ENCODE peak calls at places on chromosomes 16 and 17, in five cellular contexts. One of them, this sample, is unnamed.
A peak's percentile ranks its signal among the peaks of the same experiment; 100 is the strongest.

GRCh38 chr16:11109551-11109950 is 146.5 kb downstream of the SOCS1 start:
- DNase-seq in psoas muscle: no peak
- DNase-seq in uterus: no peak
- DNase-seq in H1: no peak
- DNase-seq in A549: no peak
- DNase-seq in this sample: no peak

GRCh38 chr17:81366648-81367047 is 28.6 kb upstream of the BAHCC1 start:
- DNase-seq in psoas muscle: no peak
- DNase-seq in uterus: no peak
- DNase-seq in H1: no peak
- DNase-seq in A549: no peak
- DNase-seq in this sample: no peak

GRCh38 chr17:81582341-81582740 is 30.2 kb upstream of the FAAP100 start:
- DNase-seq in psoas muscle: no peak
- DNase-seq in uterus: no peak
- DNase-seq in H1: no peak
- DNase-seq in A549: no peak
- DNase-seq in this sample: no peak

GRCh38 chr17:30300803-30301202 is 9.1 kb upstream of the BLMH start:
- DNase-seq in psoas muscle: no peak
- DNase-seq in uterus: no peak
- DNase-seq in H1: no peak
- DNase-seq in A549: no peak
- DNase-seq in this sample: no peak

GRCh38 chr17:76007131-76007849 is 6.6 kb downstream of the CDK3 start:
- DNase-seq in psoas muscle: no peak
- DNase-seq in uterus: no peak
- DNase-seq in H1: no peak
- DNase-seq in A549: no peak
- DNase-seq in this sample: no peak

GRCh38 chr17:36773039-36773438 is 164.2 kb upstream of the LHX1 start:
- DNase-seq in psoas muscle: no peak
- DNase-seq in uterus: no peak
- DNase-seq in H1: no peak
- DNase-seq in A549: no peak
- DNase-seq in this sample: no peak

GRCh38 chr17:35432176-35433074 is at the start of gene SLFN12:
- DNase-seq in psoas muscle: peak; percentile 57
- DNase-seq in uterus: peak; percentile 67
- DNase-seq in H1: peak; percentile 71
- DNase-seq in A549: no peak
- DNase-seq in this sample: no peak

GRCh38 chr17:80647746-80648145 is 103.1 kb downstream of the RPTOR start:
- DNase-seq in psoas muscle: no peak
- DNase-seq in uterus: no peak
- DNase-seq in H1: no peak
- DNase-seq in A549: no peak
- DNase-seq in this sample: no peak

DNA sequence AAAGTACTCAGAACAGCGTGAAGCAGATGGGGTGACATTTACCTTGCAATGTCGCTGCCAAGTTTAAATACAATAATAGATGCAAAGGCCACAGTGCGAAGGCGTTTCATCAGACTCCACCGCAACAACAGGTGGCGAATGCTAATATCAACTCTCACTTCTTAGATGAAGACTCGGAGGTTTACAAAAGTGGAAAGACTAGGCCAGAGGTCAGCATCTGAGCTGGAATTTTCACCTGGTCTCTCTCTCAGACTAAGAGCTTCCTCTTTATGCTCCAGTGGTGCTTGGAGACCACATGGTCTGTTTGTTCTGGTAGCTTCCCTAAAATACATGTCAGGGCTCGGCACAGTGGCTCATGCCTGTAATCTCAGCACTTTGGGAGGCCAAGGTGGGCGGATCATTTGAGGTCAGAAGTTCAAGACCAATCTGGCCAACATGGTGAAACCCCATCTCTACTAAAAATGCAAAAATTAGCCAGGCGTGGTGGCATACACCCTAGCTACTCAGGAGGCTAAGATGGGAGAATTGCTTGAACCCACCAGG is 169.1 kb downstream of the XYLT1 start:
- DNase-seq in psoas muscle: no peak
- DNase-seq in uterus: no peak
- DNase-seq in H1: no peak
- DNase-seq in A549: no peak
- DNase-seq in this sample: no peak
- H3K27ac ChIP-seq in psoas muscle: peak overlapping the region; percentile 52
- H3K27ac ChIP-seq in uterus: no peak overlapping the region
- H3K27ac ChIP-seq in H1: no peak overlapping the region
- H3K27ac ChIP-seq in A549: no peak overlapping the region
- H3K27ac ChIP-seq in this sample: no peak overlapping the region

GRCh38 chr17:7405882-7406825 is 1.5 kb upstream of the NLGN2 start:
- DNase-seq in psoas muscle: no peak
- DNase-seq in uterus: no peak
- DNase-seq in H1: no peak
- DNase-seq in A549: no peak
- DNase-seq in this sample: no peak

GRCh38 chr17:7405413-7405881 is 1.6 kb upstream of the TMEM256 start:
- DNase-seq in psoas muscle: no peak
- DNase-seq in uterus: no peak
- DNase-seq in H1: peak; percentile 66
- DNase-seq in A549: no peak
- DNase-seq in this sample: no peak

GRCh38 chr17:7403043-7403901 is 625 bp downstream of the TMEM256 start:
- DNase-seq in psoas muscle: peak; percentile 83
- DNase-seq in uterus: peak; percentile 67
- DNase-seq in H1: peak; percentile 76
- DNase-seq in A549: peak; percentile 95
- DNase-seq in this sample: no peak

GRCh38 chr17:7403902-7404736 is at the start of gene TMEM256:
- DNase-seq in psoas muscle: peak; percentile 99
- DNase-seq in uterus: peak; percentile 98
- DNase-seq in H1: peak; percentile 96
- DNase-seq in A549: peak; percentile 98
- DNase-seq in this sample: peak; percentile 99

DNA sequence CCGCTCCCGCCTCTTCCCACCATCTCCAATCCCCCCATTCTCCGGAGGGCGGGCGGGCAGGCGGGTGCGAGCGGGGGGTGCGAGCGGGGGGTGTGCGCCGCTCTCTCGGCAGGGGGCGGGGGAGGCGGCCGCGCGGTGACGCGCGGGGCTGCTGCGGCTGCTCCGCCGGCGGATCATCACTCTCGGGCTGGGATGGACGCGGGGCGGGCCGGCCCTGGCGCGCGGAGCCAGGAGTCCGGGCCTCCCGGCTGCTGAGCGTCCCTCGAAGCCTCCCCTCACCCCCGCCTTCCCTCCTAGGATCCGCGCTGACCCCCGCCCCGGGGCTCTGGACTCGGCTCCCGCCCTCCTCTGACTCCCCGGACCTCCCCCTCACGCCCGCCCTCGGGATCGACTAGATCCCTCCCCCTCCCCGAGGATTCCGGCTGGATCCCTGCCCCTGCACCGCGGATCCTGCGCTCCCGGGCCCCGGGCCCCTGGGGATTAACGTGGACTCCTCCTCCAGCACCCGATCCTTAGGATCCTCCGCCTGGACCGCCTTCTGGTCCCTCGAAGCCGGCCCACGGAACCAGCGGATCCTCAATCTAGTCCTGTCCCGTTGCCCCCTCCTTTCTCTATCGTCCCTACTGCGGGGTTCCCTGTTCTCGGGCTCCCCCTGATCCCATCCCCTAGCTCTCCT is 978 bp upstream of the TMEM256 start:
- DNase-seq in psoas muscle: peak; percentile 84
- DNase-seq in uterus: no peak
- DNase-seq in H1: peak; percentile 81
- DNase-seq in A549: peak; percentile 56
- DNase-seq in this sample: peak; percentile 60
- H3K27ac ChIP-seq in psoas muscle: peak overlapping the region; percentile 75
- H3K27ac ChIP-seq in uterus: peak overlapping the region; percentile 94
- H3K27ac ChIP-seq in H1: peak overlapping the region; percentile 55
- H3K27ac ChIP-seq in A549: peak overlapping the region; percentile 81
- H3K27ac ChIP-seq in this sample: peak overlapping the region; percentile 92

DNA sequence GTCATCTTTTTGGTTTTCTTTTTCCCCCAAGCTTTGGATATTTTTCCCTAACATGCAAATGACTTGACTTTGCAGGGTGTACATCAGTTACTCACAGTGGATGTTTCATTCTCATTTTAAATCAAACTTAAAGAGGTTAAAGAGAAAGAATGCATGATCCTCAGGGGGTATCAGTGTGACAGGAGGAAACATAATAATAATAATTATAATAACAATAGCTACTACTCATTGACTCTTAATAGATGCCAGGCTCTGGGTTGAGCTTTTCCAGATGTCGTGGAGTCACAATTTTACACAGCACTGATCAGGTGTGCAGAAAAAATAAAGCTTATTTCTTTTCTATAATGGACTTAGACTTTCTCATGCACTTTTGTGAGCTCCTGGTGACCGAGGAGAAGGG is 157.2 kb upstream of the CACNG3 start:
- DNase-seq in psoas muscle: no peak
- DNase-seq in uterus: no peak
- DNase-seq in H1: no peak
- DNase-seq in A549: no peak
- DNase-seq in this sample: no peak
- H3K27ac ChIP-seq in psoas muscle: no peak overlapping the region
- H3K27ac ChIP-seq in uterus: no peak overlapping the region
- H3K27ac ChIP-seq in H1: no peak overlapping the region
- H3K27ac ChIP-seq in A549: no peak overlapping the region
- H3K27ac ChIP-seq in this sample: no peak overlapping the region

GRCh38 chr17:1181769-1182137 is 2.0 kb upstream of the ABR start:
- DNase-seq in psoas muscle: no peak
- DNase-seq in uterus: no peak
- DNase-seq in H1: no peak
- DNase-seq in A549: no peak
- DNase-seq in this sample: no peak
- H3K27ac ChIP-seq in psoas muscle: no peak overlapping the region
- H3K27ac ChIP-seq in uterus: no peak overlapping the region
- H3K27ac ChIP-seq in H1: no peak overlapping the region
- H3K27ac ChIP-seq in A549: no peak overlapping the region
- H3K27ac ChIP-seq in this sample: peak overlapping the region; percentile 50

GRCh38 chr16:50599494-50599893 is 51.3 kb downstream of the NKD1 start:
- DNase-seq in psoas muscle: no peak
- DNase-seq in uterus: no peak
- DNase-seq in H1: no peak
- DNase-seq in A549: no peak
- DNase-seq in this sample: no peak
- H3K27ac ChIP-seq in psoas muscle: no peak overlapping the region
- H3K27ac ChIP-seq in uterus: peak overlapping the region; percentile 11
- H3K27ac ChIP-seq in H1: no peak overlapping the region
- H3K27ac ChIP-seq in A549: no peak overlapping the region
- H3K27ac ChIP-seq in this sample: no peak overlapping the region